ENCODE peak calls at places on chromosomes 2 and 18, in four cellular contexts. W is CD8-positive, alpha-beta T cell; H is left ventricle myocardium inferior; R is fibroblast of mammary gland. X is an unnamed sample.

GRCh38 chr2:122319551-122320132 is 564.2 kb downstream of the TSN start:
- DNase-seq in W (no peak), H (no peak), R (no peak), X (no peak)

GRCh38 chr18:55234366-55235093 is 275.3 kb upstream of the CCDC68 start:
- DNase-seq in W (peak; percentile 26), H (peak; percentile 73), R (peak; percentile 82), X (no peak)

GRCh38 chr2:23524261-23524706 is 139.3 kb downstream of the KLHL29 start:
- DNase-seq in H (no peak), W (no peak), R (peak; percentile 68), X (no peak)

GRCh38 chr2:18987592-18988073 is 370.8 kb downstream of the OSR1 start:
- DNase-seq in R (peak; percentile 95), W (no peak), H (peak; percentile 69), X (peak; percentile 81)

GRCh38 chr2:13495039-13495438 is 778.3 kb downstream of the TRIB2 start:
- DNase-seq in H (no peak), W (no peak), R (no peak), X (no peak)

GRCh38 chr2:1995987-1996386 is 251.7 kb upstream of the PXDN start:
- DNase-seq in H (no peak), W (no peak), R (no peak), X (no peak)

GRCh38 chr18:34729264-34729663 is 19.2 kb downstream of the DTNA start:
- DNase-seq in R (peak; percentile 37), H (no peak), W (no peak), X (no peak)

GRCh38 chr2:75140288-75140687 is 59.0 kb downstream of the TACR1 start:
- DNase-seq in W (no peak), H (no peak), R (peak; percentile 25), X (no peak)

GRCh38 chr2:138713069-138713496 is 67.1 kb downstream of the NXPH2 start:
- DNase-seq in W (no peak), R (no peak), H (no peak), X (no peak)
- H3K4me3 ChIP-seq in W (no peak overlapping the region), R (no peak overlapping the region), H (no peak overlapping the region), X (no peak overlapping the region)

GRCh38 chr2:227462972-227463931 is 8.7 kb upstream of the AGFG1 start:
- DNase-seq in H (no peak), R (peak; percentile 48), W (no peak), X (no peak)
- H3K4me3 ChIP-seq in H (no peak overlapping the region), R (no peak overlapping the region), W (no peak overlapping the region), X (no peak overlapping the region)

GRCh38 chr2:237199082-237199481 is 113.4 kb downstream of the COPS8 start:
- DNase-seq in H (no peak), W (no peak), R (peak; percentile 89), X (no peak)

GRCh38 chr2:237200462-237200861 is 114.8 kb downstream of the COPS8 start:
- DNase-seq in H (no peak), W (no peak), R (no peak), X (no peak)

GRCh38 chr2:237202288-237203030 is 116.8 kb downstream of the COPS8 start:
- DNase-seq in R (no peak), H (no peak), W (no peak), X (no peak)

GRCh38 chr2:237199577-237199976 is 113.9 kb downstream of the COPS8 start:
- DNase-seq in W (no peak), H (no peak), R (no peak), X (no peak)

DNA sequence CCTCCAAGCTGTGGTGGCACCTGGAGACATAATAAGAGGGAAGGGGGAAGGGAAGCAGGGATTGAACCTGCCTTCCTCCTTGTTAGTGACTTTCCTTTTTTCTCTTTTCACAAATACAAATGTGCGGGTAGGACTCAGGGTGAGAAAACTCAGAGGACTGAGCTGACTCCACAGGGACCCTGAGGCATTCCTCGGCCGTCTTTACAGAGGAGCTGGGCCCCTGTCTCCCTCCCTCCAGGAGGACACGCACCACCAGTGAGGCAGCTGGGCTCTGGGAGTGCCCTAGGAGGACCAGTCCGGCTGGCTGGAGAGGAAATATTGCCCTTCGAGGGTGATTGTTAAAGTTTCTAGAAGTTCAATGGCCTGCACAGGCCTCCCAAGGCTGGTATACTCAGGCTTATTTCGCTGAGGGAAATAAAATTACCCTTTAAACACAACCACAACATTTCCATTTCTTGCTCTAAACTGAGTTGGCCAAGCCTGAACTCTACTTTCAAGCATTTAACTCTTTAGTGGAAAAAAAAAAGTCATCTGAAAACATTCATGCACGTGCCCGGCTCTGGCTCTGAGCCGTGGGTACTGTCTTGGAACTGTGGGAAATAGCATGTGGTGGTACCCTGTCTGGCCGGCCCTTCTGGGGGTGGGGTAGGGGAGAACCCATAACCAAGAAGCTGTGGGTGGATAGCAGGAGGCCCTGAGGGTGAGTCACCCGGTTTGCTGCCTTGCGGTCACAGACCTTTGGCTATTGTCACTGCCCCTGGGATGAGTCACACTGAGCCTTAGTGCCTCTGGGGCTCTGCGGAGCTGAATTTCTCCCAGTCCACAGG is 116.0 kb downstream of the COPS8 start:
- DNase-seq in W (no peak), R (peak; percentile 99), H (no peak), X (peak; percentile 96)
- H3K4me3 ChIP-seq in W (no peak overlapping the region), R (no peak overlapping the region), H (no peak overlapping the region), X (no peak overlapping the region)

GRCh38 chr2:230949966-230950832 is 25.2 kb upstream of the GPR55 start:
- DNase-seq in R (no peak), W (no peak), H (no peak), X (no peak)
- H3K4me3 ChIP-seq in R (no peak overlapping the region), W (no peak overlapping the region), H (no peak overlapping the region), X (no peak overlapping the region)

GRCh38 chr18:829432-829831 is 17.4 kb upstream of the YES1 start:
- DNase-seq in H (no peak), R (no peak), W (no peak), X (no peak)

GRCh38 chr18:827093-827677 is 15.1 kb upstream of the YES1 start:
- DNase-seq in R (no peak), H (no peak), W (no peak), X (no peak)

GRCh38 chr18:830315-830901 is 18.4 kb upstream of the YES1 start:
- DNase-seq in W (no peak), H (no peak), R (peak; percentile 86), X (peak; percentile 39)

GRCh38 chr18:824179-824578 is 12.1 kb upstream of the YES1 start:
- DNase-seq in W (no peak), H (no peak), R (no peak), X (no peak)

DNA sequence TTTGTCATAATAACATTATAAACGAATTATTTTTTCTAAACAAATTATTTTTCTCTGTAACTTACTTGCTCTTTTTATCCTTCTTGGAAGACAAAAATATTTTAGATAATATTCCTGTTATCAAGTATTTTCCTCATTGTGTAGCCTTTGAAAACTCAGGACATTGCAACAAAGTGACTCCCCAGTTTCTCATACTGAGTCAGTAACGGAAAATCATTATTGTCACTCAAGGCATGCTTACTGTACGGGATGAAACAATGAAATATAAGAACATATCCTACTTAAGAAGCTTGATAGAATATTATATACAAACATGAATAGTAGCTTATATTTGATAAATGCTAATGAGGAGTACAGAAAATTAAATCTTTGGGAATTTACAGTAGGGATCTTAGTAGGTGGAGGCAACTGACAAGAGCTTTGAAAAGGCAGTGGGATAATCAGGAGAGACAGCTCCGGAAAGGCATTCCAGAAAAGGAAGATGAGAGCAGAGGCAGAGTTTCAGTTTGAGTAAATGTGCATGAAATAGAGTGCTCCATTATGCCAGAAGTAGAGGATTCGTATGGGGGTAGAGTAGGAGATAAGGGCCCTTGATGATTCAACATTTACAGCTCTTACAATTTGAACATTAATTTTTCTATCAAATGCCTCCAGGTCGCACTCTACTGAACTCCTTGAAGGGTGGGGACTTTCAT is 14.0 kb upstream of the YES1 start:
- DNase-seq in H (no peak), W (no peak), R (no peak), X (no peak)
- H3K4me3 ChIP-seq in H (no peak overlapping the region), W (no peak overlapping the region), R (no peak overlapping the region), X (no peak overlapping the region)

GRCh38 chr2:40420478-40420877 is 31.4 kb downstream of the SLC8A1 start:
- DNase-seq in W (no peak), R (no peak), H (no peak), X (no peak)
- H3K4me3 ChIP-seq in W (no peak overlapping the region), R (no peak overlapping the region), H (peak overlapping the region; percentile 17), X (no peak overlapping the region)

GRCh38 chr2:157839822-157840221 is 36.3 kb downstream of the ACVR1 start:
- DNase-seq in H (no peak), W (no peak), R (no peak), X (no peak)
- H3K4me3 ChIP-seq in H (no peak overlapping the region), W (no peak overlapping the region), R (no peak overlapping the region), X (no peak overlapping the region)

DNA sequence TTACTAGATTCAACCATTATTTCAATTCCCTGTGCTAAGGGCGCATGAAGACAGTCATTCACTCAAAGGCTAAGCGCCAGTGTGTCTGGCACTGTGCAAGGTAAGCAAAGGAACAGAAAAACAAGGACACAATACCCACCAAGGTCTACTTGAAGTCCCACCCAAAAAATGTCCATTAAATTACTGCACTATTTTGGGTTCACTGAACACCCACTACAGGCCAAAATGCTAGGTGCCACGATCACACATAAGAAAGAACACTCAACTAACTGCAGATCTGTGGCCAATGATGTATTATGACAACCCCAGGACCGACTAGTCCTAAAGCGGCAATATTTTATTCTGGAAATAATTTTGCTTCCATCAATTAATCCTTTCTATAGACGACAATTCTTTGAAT is 1.8 kb downstream of the TMEM131 start:
- DNase-seq in W (no peak), R (no peak), H (no peak), X (no peak)
- H3K4me3 ChIP-seq in W (no peak overlapping the region), R (peak overlapping the region; percentile 88), H (peak overlapping the region; percentile 95), X (peak overlapping the region; percentile 85)